ENCODE peak calls at places on chromosomes 3 and 15, in seven cellular contexts. F is SK-N-SH, L is GM12878, J is K562, V is HCT116, K is H1, R is HepG2. Z is an unnamed sample.

GRCh38 chr3:187343670-187344069 is 24.5 kb upstream of the RTP4 start:
- DNase-seq in J (no peak), R (no peak), K (no peak), L (no peak), F (no peak), V (no peak), Z (no peak)

GRCh38 chr3:169430687-169431404 is 232.7 kb downstream of the MECOM start:
- DNase-seq in R (no peak), K (no peak), L (no peak), F (no peak), J (no peak), V (no peak), Z (no peak)

GRCh38 chr3:5005367-5005766 is 26.1 kb downstream of the BHLHE40 start:
- DNase-seq in J (no peak), L (no peak), F (no peak), R (peak; percentile 25), V (no peak), K (no peak), Z (no peak)

GRCh38 chr3:8574040-8574669 is 70.4 kb downstream of the SSUH2 start:
- DNase-seq in V (no peak), R (no peak), J (no peak), F (peak; percentile 19), K (no peak), L (no peak), Z (no peak)

GRCh38 chr15:44882499-44882968 is 74.0 kb upstream of the TERB2 start:
- DNase-seq in R (no peak), F (no peak), K (no peak), V (no peak), J (no peak), L (peak; percentile 92), Z (no peak)

GRCh38 chr3:60188803-60189202 is 1062.4 kb downstream of the FHIT start:
- DNase-seq in J (no peak), V (no peak), R (no peak), L (no peak), K (no peak), F (no peak), Z (no peak)

GRCh38 chr3:37890522-37890921 is 28.8 kb downstream of the CTDSPL start:
- DNase-seq in L (no peak), K (no peak), R (no peak), J (no peak), F (no peak), V (no peak), Z (no peak)

GRCh38 chr3:50248387-50248786 is 12.4 kb downstream of the GNAI2 start:
- DNase-seq in F (no peak), V (no peak), R (no peak), L (no peak), J (no peak), K (no peak), Z (no peak)

GRCh38 chr15:88949734-88950400 is 36.7 kb upstream of the MFGE8 start:
- DNase-seq in K (no peak), R (no peak), L (peak; percentile 25), F (no peak), J (no peak), V (no peak), Z (no peak)

GRCh38 chr3:126126292-126126691 is 42.4 kb upstream of the SLC41A3 start:
- DNase-seq in L (no peak), V (no peak), J (no peak), K (peak; percentile 33), R (no peak), F (peak; percentile 15), Z (no peak)

GRCh38 chr3:10273697-10274305 is 18.9 kb downstream of the GHRL start:
- DNase-seq in V (no peak), K (no peak), L (no peak), F (no peak), J (no peak), R (no peak), Z (no peak)

GRCh38 chr15:66838671-66839239 is 136.7 kb downstream of the SMAD6 start:
- DNase-seq in K (no peak), F (peak; percentile 69), R (peak; percentile 33), L (no peak), J (peak; percentile 52), V (peak; percentile 24), Z (no peak)

GRCh38 chr15:50675524-50676144 is 11.0 kb downstream of the TRPM7 start:
- DNase-seq in L (peak; percentile 5), J (no peak), V (peak; percentile 21), K (no peak), R (no peak), F (peak; percentile 17), Z (no peak)

GRCh38 chr3:37223084-37223975 is 48.9 kb upstream of the LRRFIP2 start:
- DNase-seq in V (no peak), F (no peak), R (peak; percentile 29), L (no peak), K (no peak), J (no peak), Z (no peak)

GRCh38 chr3:49422379-49423248 is at the start of gene AMT:
- DNase-seq in V (no peak), J (no peak), F (peak; percentile 78), R (peak; percentile 83), K (peak; percentile 85), L (no peak), Z (no peak)

GRCh38 chr3:24588568-24588967 is 93.9 kb upstream of the THRB start:
- DNase-seq in R (no peak), J (no peak), L (no peak), V (no peak), F (no peak), K (no peak), Z (no peak)

GRCh38 chr3:39637807-39638206 is 170.3 kb downstream of the MOBP start:
- DNase-seq in K (no peak), F (no peak), J (peak; percentile 40), L (no peak), V (peak; percentile 31), R (peak; percentile 5), Z (peak; percentile 16)

GRCh38 chr3:42831321-42831713 is 22.1 kb downstream of the ACKR2 start:
- DNase-seq in F (peak; percentile 57), K (peak; percentile 95), R (peak; percentile 73), J (peak; percentile 69), V (peak; percentile 65), L (no peak), Z (peak; percentile 84)

GRCh38 chr3:45964139-45964538 is 20.9 kb downstream of the CXCR6 start:
- DNase-seq in L (peak; percentile 31), V (no peak), F (no peak), K (no peak), R (no peak), J (no peak), Z (no peak)

GRCh38 chr3:125003369-125003853 is 52.4 kb downstream of the HEG1 start:
- DNase-seq in R (peak; percentile 98), V (no peak), K (no peak), J (no peak), F (no peak), L (no peak), Z (no peak)

GRCh38 chr3:125000661-125001060 is 55.1 kb downstream of the HEG1 start:
- DNase-seq in V (no peak), K (no peak), F (no peak), R (no peak), J (no peak), L (no peak), Z (no peak)

GRCh38 chr3:125001557-125002413 is 54.0 kb downstream of the HEG1 start:
- DNase-seq in V (no peak), J (no peak), F (no peak), K (no peak), L (no peak), R (peak; percentile 98), Z (no peak)

GRCh38 chr3:125002834-125003368 is 52.9 kb downstream of the HEG1 start:
- DNase-seq in J (no peak), V (no peak), F (no peak), K (no peak), R (no peak), L (no peak), Z (no peak)

GRCh38 chr3:125002414-125002811 is 53.4 kb downstream of the HEG1 start:
- DNase-seq in K (no peak), J (no peak), F (no peak), L (no peak), R (peak; percentile 72), V (no peak), Z (no peak)
- TF ChIP-seq JUND in K (no peak), J (no peak), F (no peak), L (no peak), R (no peak), V (no peak), Z (no peak)

GRCh38 chr15:40251455-40252140 is 12.7 kb downstream of the PAK6 start:
- DNase-seq in V (no peak), L (no peak), J (no peak), F (no peak), K (no peak), R (no peak), Z (no peak)

GRCh38 chr15:40252141-40252437 is 13.2 kb downstream of the PAK6 start:
- DNase-seq in F (no peak), K (peak; percentile 67), L (no peak), J (no peak), V (no peak), R (no peak), Z (no peak)

GRCh38 chr15:40250771-40251454 is 12.1 kb downstream of the PAK6 start:
- DNase-seq in J (no peak), F (no peak), V (no peak), K (no peak), L (no peak), R (no peak), Z (no peak)

GRCh38 chr15:40253179-40253790 is 14.4 kb downstream of the PAK6 start:
- DNase-seq in K (no peak), L (no peak), V (no peak), J (no peak), R (no peak), F (no peak), Z (no peak)

DNA sequence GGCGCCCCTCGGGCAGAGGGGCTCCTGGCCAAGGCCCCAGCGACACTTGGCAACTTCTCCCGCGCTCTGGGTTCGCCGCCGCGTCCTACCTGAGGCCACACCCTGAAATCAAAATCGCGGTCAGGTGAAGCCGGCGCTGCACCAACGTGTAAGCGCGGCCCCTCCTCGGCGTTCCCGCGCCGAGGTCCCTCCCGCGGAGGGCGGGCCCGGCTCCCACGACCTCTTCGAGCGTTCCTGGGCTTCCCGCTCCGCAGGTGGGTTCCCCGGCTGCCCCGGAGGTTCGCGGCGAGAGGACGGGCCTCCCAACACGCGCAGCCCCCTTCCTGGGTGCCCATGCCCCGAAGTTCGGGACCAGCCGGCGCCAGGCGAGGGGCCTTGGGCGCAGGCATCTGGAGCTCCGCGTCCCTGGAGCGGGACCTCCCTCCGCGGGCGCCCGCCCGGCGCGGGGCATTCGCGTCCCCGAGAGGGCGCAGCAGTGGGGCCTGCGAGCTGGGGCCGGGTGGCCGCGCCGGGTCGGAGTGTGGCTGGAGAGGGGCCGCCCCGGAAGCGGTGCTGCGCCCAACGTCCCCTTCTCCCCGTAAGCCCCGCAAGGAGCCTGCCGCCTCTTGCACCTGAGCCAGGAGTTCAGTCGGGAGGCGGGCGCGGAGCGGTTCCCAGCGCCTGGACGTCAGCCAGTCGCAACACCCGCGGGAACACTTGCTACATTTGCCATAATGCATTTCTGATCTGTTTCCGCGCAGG is 13.7 kb downstream of the PAK6 start:
- DNase-seq in J (no peak), L (no peak), K (peak; percentile 76), V (peak; percentile 42), F (peak; percentile 87), R (no peak), Z (peak; percentile 37)
- TF ChIP-seq JUND in J (no peak), L (no peak), K (no peak), V (no peak), F (no peak), R (no peak), Z (no peak)

GRCh38 chr15:33064878-33065277 is 129.6 kb downstream of the FMN1 start:
- DNase-seq in J (no peak), V (no peak), L (no peak), K (no peak), R (no peak), F (no peak), Z (peak; percentile 47)
- TF ChIP-seq JUND in J (no peak), V (no peak), L (no peak), K (no peak), R (no peak), F (peak; percentile 45), Z (no peak)

GRCh38 chr15:77075528-77075927 is 4.6 kb upstream of the TSPAN3 start:
- DNase-seq in K (no peak), L (no peak), J (no peak), R (peak; percentile 19), V (no peak), F (no peak), Z (peak; percentile 68)
- TF ChIP-seq JUND in K (no peak), L (no peak), J (no peak), R (no peak), V (no peak), F (no peak), Z (no peak)